ENCODE peak calls at places on chromosomes 16 and 17, in four cellular contexts. L is Caco-2, X is mesendoderm, V is HFF-Myc. U is an unnamed sample.

GRCh38 chr17:35630530-35631148 is 43.5 kb downstream of the AP2B1 start:
- DNase-seq in L (no peak), X (peak; percentile 22), V (peak; percentile 19), U (peak; percentile 4)

GRCh38 chr17:57987582-57988300 is at the start of gene VEZF1:
- DNase-seq in L (peak; percentile 88), X (peak; percentile 76), V (no peak), U (no peak)

GRCh38 chr16:5709889-5710288 is 612.3 kb upstream of the EEF2KMT start:
- DNase-seq in L (peak; percentile 33), X (peak; percentile 73), V (no peak), U (no peak)

GRCh38 chr16:1311738-1312458 is 2.5 kb downstream of the UBE2I start:
- DNase-seq in L (no peak), X (no peak), V (no peak), U (no peak)

GRCh38 chr17:42548070-42548837 is 4.5 kb upstream of the HSD17B1 start:
- DNase-seq in L (no peak), X (peak; percentile 94), V (no peak), U (no peak)

GRCh38 chr16:35795361-35796029 is 2336.1 kb downstream of the TP53TG3F start:
- DNase-seq in L (no peak), X (no peak), V (no peak), U (no peak)

GRCh38 chr17:70187383-70187782 is 18.1 kb downstream of the KCNJ2 start:
- DNase-seq in L (no peak), X (no peak), V (no peak), U (peak; percentile 62)

GRCh38 chr16:72715267-72715666 is 332.7 kb downstream of the ZFHX3 start:
- DNase-seq in L (no peak), X (no peak), V (no peak), U (no peak)

GRCh38 chr17:40316571-40317344 is 7.8 kb downstream of the RARA start:
- DNase-seq in L (peak; percentile 83), X (peak; percentile 85), V (no peak), U (peak; percentile 60)
- H3K4me3 ChIP-seq in L (peak overlapping the region; percentile 94), X (peak overlapping the region; percentile 35), V (peak overlapping the region; percentile 97), U (peak overlapping the region; percentile 21)

GRCh38 chr16:85688586-85689284 is at the start of gene GINS2:
- DNase-seq in L (peak; percentile 98), X (peak; percentile 96), V (peak; percentile 29), U (peak; percentile 64)

GRCh38 chr16:85689285-85689949 is 663 bp upstream of the GINS2 start:
- DNase-seq in L (peak; percentile 78), X (no peak), V (no peak), U (no peak)

GRCh38 chr16:85685251-85685650 is 3.5 kb downstream of the GINS2 start:
- DNase-seq in L (no peak), X (no peak), V (no peak), U (no peak)

GRCh38 chr16:85687651-85688471 is 893 bp downstream of the GINS2 start:
- DNase-seq in L (no peak), X (no peak), V (no peak), U (no peak)

DNA sequence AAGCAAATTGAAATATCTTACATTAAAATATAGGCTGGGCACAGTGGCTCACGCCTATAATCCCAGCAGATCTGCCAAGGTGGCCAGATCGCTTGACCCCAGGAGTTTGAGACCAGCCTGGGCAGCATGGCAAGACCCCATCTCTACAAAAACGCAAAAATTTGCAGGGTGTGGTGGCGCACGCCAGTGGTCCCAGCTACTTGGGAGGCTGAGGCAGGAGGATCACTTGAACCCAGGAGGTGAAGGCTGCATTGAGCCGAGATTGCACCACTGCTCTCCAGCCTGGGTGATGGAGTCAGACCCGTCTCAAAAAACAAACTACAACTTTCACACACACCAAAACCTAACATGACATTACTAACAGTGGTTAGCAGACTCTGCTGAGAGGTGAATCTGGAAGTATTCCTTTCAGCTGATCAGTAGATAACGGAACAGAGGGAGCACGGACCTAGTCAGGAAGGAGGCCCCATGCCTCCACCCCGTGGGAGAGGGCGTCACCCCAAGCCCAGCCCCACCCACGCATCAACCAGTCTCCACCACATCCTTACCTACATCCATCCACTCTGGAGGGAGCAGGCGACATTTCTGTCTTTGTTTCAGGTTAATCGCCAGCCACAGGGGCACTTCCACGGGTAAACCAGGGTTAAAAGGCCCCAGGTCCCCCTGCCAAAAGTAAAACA is 1.7 kb downstream of the GINS2 start:
- DNase-seq in L (no peak), X (no peak), V (no peak), U (no peak)
- H3K4me3 ChIP-seq in L (no peak overlapping the region), X (no peak overlapping the region), V (no peak overlapping the region), U (no peak overlapping the region)

DNA sequence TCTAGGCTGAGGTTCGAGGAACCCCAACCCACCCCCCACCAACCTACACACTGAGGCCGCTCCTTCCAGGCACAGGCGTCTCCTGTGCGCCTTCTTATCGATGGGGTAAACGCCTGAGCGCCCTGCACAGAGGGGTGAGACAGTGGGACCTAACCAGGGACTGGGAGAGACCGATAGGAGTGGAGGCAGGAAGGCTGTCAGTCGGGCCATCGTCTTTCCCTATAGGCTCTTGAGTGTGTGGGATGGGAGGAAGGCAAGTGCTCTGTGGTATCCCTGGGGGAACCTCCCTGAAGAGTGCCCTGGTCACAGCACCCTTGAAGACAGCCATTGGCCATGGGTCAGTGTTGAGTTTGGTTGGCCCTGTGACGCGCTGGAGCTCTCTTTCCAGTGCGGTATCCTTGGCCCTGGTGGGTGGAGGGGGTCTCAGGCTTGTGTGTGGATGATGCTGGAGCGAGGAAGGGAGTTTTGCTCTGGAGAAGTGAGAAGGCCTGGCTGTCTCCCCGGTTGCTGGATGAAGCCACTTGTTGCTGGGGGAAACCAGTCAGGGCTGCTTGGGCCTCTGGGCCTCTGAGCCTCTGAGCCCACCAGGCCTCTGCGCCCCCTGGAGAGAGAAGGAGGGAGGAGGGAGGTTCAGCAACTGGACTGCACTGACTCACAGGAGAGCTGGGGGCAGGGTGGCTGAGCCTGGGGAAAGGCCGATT is 1.7 kb downstream of the GPRC5C start:
- DNase-seq in L (no peak), X (peak; percentile 68), V (no peak), U (no peak)
- H3K4me3 ChIP-seq in L (peak overlapping the region; percentile 50), X (no peak overlapping the region), V (no peak overlapping the region), U (no peak overlapping the region)

GRCh38 chr17:13601317-13601775 is 383 bp downstream of the HS3ST3A1 start:
- DNase-seq in L (no peak), X (no peak), V (no peak), U (no peak)
- H3K4me3 ChIP-seq in L (no peak overlapping the region), X (peak overlapping the region; percentile 76), V (peak overlapping the region; percentile 87), U (peak overlapping the region; percentile 86)

GRCh38 chr16:53991181-53992056 is 287.5 kb downstream of the FTO start:
- DNase-seq in L (no peak), X (peak; percentile 8), V (peak; percentile 1), U (peak; percentile 62)
- H3K4me3 ChIP-seq in L (no peak overlapping the region), X (no peak overlapping the region), V (no peak overlapping the region), U (no peak overlapping the region)

DNA sequence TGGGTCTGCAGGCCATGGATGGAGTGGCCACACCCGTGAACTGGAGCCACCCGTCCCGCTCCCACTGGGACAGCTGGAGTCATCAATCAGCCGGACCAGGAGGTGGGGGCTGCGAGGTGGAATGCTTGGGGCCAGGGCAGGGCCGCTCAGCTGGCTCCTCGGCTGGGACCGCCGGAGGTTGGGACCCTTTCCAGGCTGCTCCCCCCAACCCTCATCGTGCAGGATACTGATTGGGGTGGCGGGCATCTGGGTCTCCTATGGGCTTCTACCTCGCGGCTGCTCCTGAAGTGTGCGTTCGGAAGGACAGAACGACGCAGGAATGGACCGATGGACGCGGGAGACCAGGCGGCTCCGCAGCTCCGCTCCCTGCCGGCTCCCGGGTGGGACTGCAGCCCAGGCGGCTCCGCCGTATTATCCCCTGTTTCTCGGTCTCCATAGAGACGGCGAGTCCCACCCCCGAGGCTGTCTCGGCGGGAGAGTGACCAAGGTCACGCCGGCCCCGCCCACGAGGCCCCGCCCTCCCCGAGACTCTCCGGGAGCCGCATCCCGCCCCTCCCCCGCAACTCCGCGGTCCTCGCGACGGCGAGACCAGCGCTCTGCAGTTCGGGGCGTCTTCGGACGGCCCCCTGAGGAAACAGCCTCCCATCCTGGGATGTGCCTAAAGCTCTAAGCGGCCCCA is at the start of gene TPPP3:
- DNase-seq in L (peak; percentile 74), X (peak; percentile 91), V (no peak), U (no peak)
- H3K4me3 ChIP-seq in L (no peak within 1 kb of the TSS), X (no peak within 1 kb of the TSS), V (peak within 1 kb of the TSS; percentile 1), U (peak within 1 kb of the TSS; percentile 39)

GRCh38 chr17:9242983-9243382 is 221.7 kb downstream of the NTN1 start:
- DNase-seq in L (no peak), X (no peak), V (no peak), U (no peak)

GRCh38 chr17:9241774-9242496 is 220.6 kb downstream of the NTN1 start:
- DNase-seq in L (no peak), X (no peak), V (no peak), U (no peak)

GRCh38 chr17:9241371-9241712 is 220.0 kb downstream of the NTN1 start:
- DNase-seq in L (no peak), X (no peak), V (no peak), U (no peak)

GRCh38 chr17:9242497-9242881 is 221.2 kb downstream of the NTN1 start:
- DNase-seq in L (no peak), X (no peak), V (no peak), U (no peak)

DNA sequence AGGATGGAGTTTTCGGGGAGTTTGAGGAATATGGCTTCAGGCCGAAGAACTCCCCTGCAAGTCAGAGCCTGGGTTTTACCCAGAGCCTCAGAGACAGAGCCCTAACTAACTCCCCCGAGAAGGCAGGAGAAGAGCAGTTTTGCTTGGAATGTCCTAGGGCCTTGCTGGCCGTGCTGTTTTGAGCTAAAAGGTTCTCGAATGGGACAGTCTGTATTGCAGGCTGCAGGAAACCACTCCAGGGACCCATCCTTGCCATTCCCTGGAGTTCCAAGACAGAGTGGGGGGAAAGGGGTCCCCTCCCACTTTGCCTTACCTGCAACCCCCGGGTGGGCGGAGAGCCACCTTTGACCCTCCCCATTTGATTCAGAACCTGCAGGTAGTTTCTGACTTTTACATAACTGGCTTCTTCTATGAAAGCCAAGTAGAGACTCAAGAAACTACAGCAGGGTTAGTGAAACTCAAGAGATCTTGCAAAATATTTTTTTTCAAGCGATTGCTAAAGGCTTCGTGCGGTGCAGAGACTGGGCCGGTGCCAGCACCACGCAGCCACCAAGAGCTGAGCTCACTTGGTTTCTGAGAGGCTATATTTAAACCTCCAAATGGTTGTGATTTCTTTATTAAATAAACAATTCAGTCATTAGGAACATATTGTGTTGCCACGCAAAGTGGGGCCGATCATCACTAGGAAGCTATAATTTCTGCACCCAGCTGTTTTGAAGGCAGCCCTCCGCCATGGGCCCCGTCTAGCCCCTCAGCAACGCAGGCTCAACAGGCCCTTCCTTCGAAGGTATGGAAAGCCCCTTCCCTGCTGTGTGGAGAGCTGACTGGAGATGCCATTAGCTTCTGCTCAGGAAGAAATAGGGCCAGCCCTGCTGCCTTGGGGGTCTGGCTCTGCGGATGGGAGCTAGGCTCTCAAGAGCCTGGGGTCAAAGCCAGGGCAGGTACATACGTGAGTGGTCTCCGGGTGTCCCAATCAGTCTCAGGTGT is 223.0 kb downstream of the NTN1 start:
- DNase-seq in L (no peak), X (no peak), V (no peak), U (no peak)
- H3K4me3 ChIP-seq in L (no peak overlapping the region), X (no peak overlapping the region), V (no peak overlapping the region), U (no peak overlapping the region)

U was measured in skeletal muscle cell.